ENCODE peak calls at places on chromosomes 12 and 14, in eight cellular contexts. J, H, E, T, V, R, Z and S are unnamed samples.

GRCh38 chr12:42336286-42336685 is 10.3 kb downstream of the PPHLN1 start:
- DNase-seq in H (no peak), E (no peak), Z (no peak), T (no peak), R (no peak), V (no peak), J (no peak), S (no peak)

GRCh38 chr14:75399819-75400678 is 27.8 kb upstream of the JDP2 start:
- DNase-seq in Z (peak), V (no peak), H (peak), E (peak), J (no peak), R (peak), T (peak), S (no peak)

GRCh38 chr14:53850714-53851296 is 105.8 kb downstream of the BMP4 start:
- DNase-seq in J (no peak), V (no peak), T (no peak), R (no peak), H (no peak), Z (no peak), E (no peak), S (no peak)

GRCh38 chr12:119949145-119949544 is 39.9 kb upstream of the BICDL1 start:
- DNase-seq in J (no peak), H (peak), T (peak), Z (no peak), V (no peak), E (no peak), R (peak), S (no peak)

GRCh38 chr12:2672863-2673262 is 121.9 kb upstream of the FKBP4 start:
- DNase-seq in V (no peak), R (no peak), T (no peak), E (no peak), J (no peak), H (no peak), Z (no peak), S (no peak)

GRCh38 chr12:101799774-101800173 is 31.0 kb downstream of the GNPTAB start:
- DNase-seq in E (no peak), V (no peak), R (no peak), J (no peak), Z (no peak), H (no peak), T (no peak), S (no peak)

GRCh38 chr14:50148799-50149198 is 32.4 kb upstream of the VCPKMT start:
- DNase-seq in Z (no peak), V (no peak), H (no peak), R (no peak), T (no peak), J (no peak), E (no peak), S (no peak)

GRCh38 chr12:116319316-116319715 is 41.8 kb upstream of the MED13L start:
- DNase-seq in E (no peak), V (no peak), Z (no peak), J (no peak), T (no peak), H (peak), R (no peak), S (no peak)

GRCh38 chr12:113322353-113322752 is 12.6 kb downstream of the SLC8B1 start:
- DNase-seq in Z (peak), J (no peak), H (no peak), R (no peak), T (no peak), V (no peak), E (no peak), S (peak)